ENCODE peak calls at places on chromosomes 11 and 22, in ten cellular contexts. H is activated B cell treated with CpG ODN at 0.5 μM for 24 hours, W is B cell, U is Caco-2, T is adrenal gland, L is H1, X is left lung, F is AG09309, P is IMR-90, Z is cardiac muscle cell. O is an unnamed sample.
A peak's percentile ranks its signal among the peaks of the same experiment; 100 is the strongest.

GRCh38 chr22:46965552-46966494 is 203.4 kb downstream of the TBC1D22A start:
- DNase-seq in H (no peak), W (no peak), U (no peak), T (no peak), L (no peak), X (no peak), F (no peak), P (peak; percentile 7), Z (peak; percentile 13), O (no peak)

GRCh38 chr22:17191163-17191562 is 28.1 kb downstream of the ADA2 start:
- DNase-seq in H (no peak), W (no peak), U (no peak), T (no peak), L (no peak), X (no peak), F (peak; percentile 38), P (peak; percentile 55), Z (peak; percentile 36), O (peak; percentile 69)

GRCh38 chr11:72544589-72544988 is 110.3 kb upstream of the CLPB start:
- DNase-seq in H (no peak), W (no peak), U (no peak), T (no peak), L (no peak), X (no peak), F (no peak), P (no peak), Z (no peak), O (no peak)

GRCh38 chr22:22753526-22754267 is 109.3 kb downstream of the GGTLC2 start:
- DNase-seq in H (peak; percentile 55), W (peak; percentile 80), U (peak; percentile 78), T (peak; percentile 52), L (peak; percentile 82), X (no peak), F (no peak), P (peak; percentile 21), Z (peak; percentile 59), O (peak; percentile 6)

GRCh38 chr11:10483174-10483573 is 28.1 kb downstream of the AMPD3 start:
- DNase-seq in H (no peak), W (no peak), U (no peak), T (no peak), L (no peak), X (no peak), F (no peak), P (no peak), Z (no peak), O (no peak)

GRCh38 chr11:1202154-1202775 is 20.6 kb upstream of the MUC5B start:
- DNase-seq in H (no peak), W (peak; percentile 32), U (peak; percentile 45), T (peak; percentile 7), L (no peak), X (peak; percentile 62), F (no peak), P (no peak), Z (peak; percentile 14), O (no peak)

GRCh38 chr22:42682113-42682851 is 33.1 kb upstream of the CYB5R3 start:
- DNase-seq in H (no peak), W (no peak), U (no peak), T (no peak), L (no peak), X (no peak), F (no peak), P (no peak), Z (no peak), O (no peak)

GRCh38 chr22:18056802-18057474 is 20.9 kb upstream of the PEX26 start:
- DNase-seq in H (peak; percentile 60), W (peak; percentile 79), U (no peak), T (peak; percentile 46), L (no peak), X (no peak), F (no peak), P (no peak), Z (no peak), O (no peak)

GRCh38 chr22:50612715-50613221 is 12.2 kb downstream of the MAPK8IP2 start:
- DNase-seq in H (no peak), W (no peak), U (no peak), T (no peak), L (peak; percentile 66), X (peak; percentile 81), F (no peak), P (no peak), Z (no peak), O (no peak)

GRCh38 chr11:103749158-103749557 is 287.3 kb upstream of the DDI1 start:
- DNase-seq in H (no peak), W (no peak), U (no peak), T (peak; percentile 29), L (no peak), X (no peak), F (no peak), P (peak; percentile 9), Z (no peak), O (peak; percentile 40)

GRCh38 chr22:41966607-41967240 is 2.5 kb upstream of the SEPTIN3 start:
- DNase-seq in H (no peak), W (peak; percentile 65), U (peak; percentile 54), T (peak; percentile 87), L (peak; percentile 62), X (no peak), F (peak; percentile 86), P (peak; percentile 88), Z (peak; percentile 88), O (peak; percentile 94)

GRCh38 chr22:41893591-41894375 is 21.1 kb downstream of the SHISA8 start:
- DNase-seq in H (no peak), W (no peak), U (no peak), T (peak; percentile 78), L (no peak), X (no peak), F (no peak), P (no peak), Z (no peak), O (no peak)

GRCh38 chr11:129248618-129249017 is 56.5 kb upstream of the ARHGAP32 start:
- DNase-seq in H (no peak), W (no peak), U (no peak), T (no peak), L (no peak), X (no peak), F (peak; percentile 21), P (peak; percentile 80), Z (peak; percentile 64), O (peak; percentile 71)

GRCh38 chr22:43253839-43254238 is 66.9 kb upstream of the TTLL12 start:
- DNase-seq in H (no peak), W (no peak), U (no peak), T (no peak), L (no peak), X (no peak), F (no peak), P (no peak), Z (no peak), O (no peak)

DNA sequence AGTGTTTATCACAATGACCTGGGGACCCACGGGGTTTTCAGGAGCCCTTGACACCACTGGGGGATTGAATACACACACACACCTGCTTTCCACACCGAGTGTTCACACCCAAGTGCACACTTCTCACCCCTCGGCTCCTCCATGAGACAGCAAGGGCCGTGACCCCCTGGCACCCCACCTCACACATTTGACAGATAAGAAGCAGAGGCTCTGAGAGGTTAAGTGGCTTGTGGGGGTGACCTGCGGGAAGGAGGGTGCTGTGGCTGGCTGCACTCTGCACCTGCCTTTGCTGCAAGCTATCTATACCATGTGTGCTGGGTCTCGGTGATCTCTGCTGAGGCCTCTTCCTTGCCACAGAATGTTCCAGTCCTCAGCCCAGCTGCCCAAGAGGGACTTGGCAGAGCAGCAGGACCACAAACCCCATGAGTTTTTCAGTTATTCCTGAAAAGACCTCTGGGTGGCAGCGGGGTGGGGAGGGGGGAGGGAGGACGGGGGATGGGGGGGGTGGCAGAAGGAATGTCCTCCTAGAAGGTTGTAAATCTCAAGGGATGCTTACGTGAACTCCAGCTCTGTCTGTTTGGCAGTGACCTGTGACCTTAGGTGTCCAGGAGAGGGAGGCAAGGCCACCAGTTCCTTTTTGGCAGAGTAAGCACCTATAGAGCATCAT is 47.9 kb upstream of the RFPL3 start:
- DNase-seq in H (no peak), W (no peak), U (no peak), T (no peak), L (peak; percentile 43), X (no peak), F (no peak), P (no peak), Z (no peak), O (no peak)
- TF ChIP-seq CTCF in H (no peak), W (no peak), U (no peak), T (no peak), L (no peak), X (no peak), F (no peak), P (no peak), Z (no peak), O (no peak)

GRCh38 chr11:131668867-131669780 is 298.7 kb downstream of the NTM start:
- DNase-seq in H (no peak), W (no peak), U (peak; percentile 69), T (no peak), L (peak; percentile 91), X (no peak), F (no peak), P (peak; percentile 16), Z (peak; percentile 48), O (peak; percentile 20)
- TF ChIP-seq CTCF in H (no peak), W (peak; percentile 63), U (peak; percentile 73), T (peak; percentile 36), L (peak; percentile 82), X (peak; percentile 63), F (peak; percentile 50), P (peak; percentile 41), Z (peak; percentile 84), O (peak; percentile 87)

GRCh38 chr11:125428486-125429173 is 67.4 kb downstream of the FEZ1 start:
- DNase-seq in H (no peak), W (no peak), U (no peak), T (no peak), L (no peak), X (no peak), F (no peak), P (no peak), Z (no peak), O (no peak)

GRCh38 chr11:125429807-125430678 is 66.0 kb downstream of the FEZ1 start:
- DNase-seq in H (no peak), W (no peak), U (no peak), T (no peak), L (no peak), X (no peak), F (no peak), P (no peak), Z (no peak), O (no peak)

GRCh38 chr11:125431481-125431880 is 64.6 kb downstream of the FEZ1 start:
- DNase-seq in H (no peak), W (no peak), U (no peak), T (no peak), L (no peak), X (no peak), F (no peak), P (no peak), Z (no peak), O (no peak)

GRCh38 chr11:125431009-125431408 is 65.1 kb downstream of the FEZ1 start:
- DNase-seq in H (no peak), W (no peak), U (no peak), T (no peak), L (no peak), X (no peak), F (no peak), P (no peak), Z (no peak), O (no peak)

GRCh38 chr11:125429174-125429707 is 66.8 kb downstream of the FEZ1 start:
- DNase-seq in H (no peak), W (no peak), U (peak; percentile 78), T (peak; percentile 31), L (peak; percentile 90), X (no peak), F (no peak), P (peak; percentile 55), Z (peak; percentile 69), O (peak; percentile 26)
- TF ChIP-seq CTCF in H (no peak), W (peak; percentile 33), U (peak; percentile 93), T (peak; percentile 44), L (peak; percentile 96), X (peak; percentile 48), F (peak; percentile 89), P (peak; percentile 74), Z (peak; percentile 82), O (peak; percentile 81)

GRCh38 chr11:38411149-38411548 is 1813.1 kb upstream of the RAG2 start:
- DNase-seq in H (no peak), W (no peak), U (peak; percentile 31), T (no peak), L (no peak), X (no peak), F (no peak), P (no peak), Z (no peak), O (no peak)
- TF ChIP-seq CTCF in H (no peak), W (no peak), U (peak; percentile 35), T (no peak), L (peak; percentile 61), X (no peak), F (no peak), P (no peak), Z (no peak), O (no peak)

O was measured in HFFc6.